ENCODE peak calls at places on chromosomes 6 and 20, in five cellular contexts. L, V, G, E and I are unnamed samples.

GRCh38 chr20:56626367-56627121 is 2.6 kb upstream of the TFAP2C start:
- DNase-seq in G (peak), V (no peak), E (no peak), L (peak), I (no peak)

GRCh38 chr6:136749359-136749758 is 42.9 kb downstream of the MAP3K5 start:
- DNase-seq in E (no peak), L (no peak), G (no peak), V (no peak), I (no peak)

GRCh38 chr6:153976921-153977693 is 61.9 kb upstream of the OPRM1 start:
- DNase-seq in V (peak), E (no peak), L (no peak), G (no peak), I (no peak)

GRCh38 chr6:10248378-10248843 is 166.5 kb downstream of the TFAP2A start:
- DNase-seq in V (no peak), L (no peak), E (no peak), G (no peak), I (no peak)

GRCh38 chr20:24584538-24585356 is 115.3 kb downstream of the SYNDIG1 start:
- DNase-seq in E (no peak), V (peak), G (no peak), L (no peak), I (no peak)

GRCh38 chr6:169702640-169703246 is 817 bp downstream of the C6orf120 start:
- DNase-seq in G (peak), E (no peak), V (no peak), L (peak), I (peak)

GRCh38 chr20:11437611-11438380 is 479.9 kb upstream of the BTBD3 start:
- DNase-seq in V (no peak), E (no peak), G (no peak), L (no peak), I (no peak)

GRCh38 chr6:81689580-81689979 is 62.9 kb downstream of the TENT5A start:
- DNase-seq in L (no peak), V (no peak), G (no peak), E (no peak), I (no peak)

GRCh38 chr20:3423126-3423525 is 15.7 kb upstream of the DNAAF9 start:
- DNase-seq in V (no peak), G (no peak), L (no peak), E (no peak), I (no peak)

GRCh38 chr6:39688494-39688893 is 36.7 kb downstream of the KIF6 start:
- DNase-seq in V (peak), E (no peak), L (no peak), G (no peak), I (no peak)

GRCh38 chr6:118963003-118963402 is 28.0 kb upstream of the MCM9 start:
- DNase-seq in V (peak), E (no peak), L (no peak), G (no peak), I (no peak)

GRCh38 chr6:168756009-168756634 is 315.1 kb downstream of the SMOC2 start:
- DNase-seq in V (no peak), E (no peak), L (no peak), G (no peak), I (no peak)

GRCh38 chr6:131135244-131136020 is at the start of gene AKAP7:
- DNase-seq in L (peak), G (peak), V (peak), E (peak), I (peak)

GRCh38 chr6:3381233-3382065 is 75.4 kb downstream of the SLC22A23 start:
- DNase-seq in L (no peak), V (no peak), E (no peak), G (no peak), I (no peak)

GRCh38 chr20:3710703-3711417 is 1.5 kb downstream of the SIGLEC1 start:
- DNase-seq in L (peak), E (peak), G (peak), V (peak), I (peak)

GRCh38 chr6:165272585-165272984 is 36.8 kb downstream of the C6orf118 start:
- DNase-seq in V (no peak), G (no peak), E (no peak), L (no peak), I (no peak)

GRCh38 chr6:148835920-148836441 is 89.2 kb downstream of the UST start:
- DNase-seq in V (peak), L (no peak), E (peak), G (no peak), I (no peak)

GRCh38 chr6:144953552-144954240 is 668.6 kb downstream of the UTRN start:
- DNase-seq in E (no peak), G (no peak), L (no peak), V (no peak), I (no peak)
- TF ChIP-seq CTCF in E (no peak), G (no peak), L (no peak), V (no peak), I (no peak)

DNA sequence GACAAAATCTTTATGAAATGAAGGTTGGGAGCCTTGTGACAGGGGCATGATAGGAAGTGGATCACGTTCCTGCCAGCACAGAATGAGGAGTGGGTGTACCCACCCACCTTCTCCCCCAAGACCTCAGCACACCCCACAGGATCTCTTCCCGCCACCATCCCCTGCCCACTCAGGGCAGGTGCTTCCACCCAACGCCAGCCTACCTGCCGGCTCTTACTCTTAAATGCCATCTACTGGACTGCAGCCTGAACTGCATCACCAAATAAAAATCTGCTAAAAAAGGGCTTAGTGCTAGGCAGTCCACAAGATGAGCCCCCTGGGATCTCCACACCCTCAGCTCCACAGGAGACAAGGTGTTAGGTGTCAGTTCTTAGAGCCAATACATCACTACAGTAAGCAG is 20.6 kb downstream of the DTNBP1 start:
- DNase-seq in E (no peak), V (no peak), G (no peak), L (no peak), I (no peak)
- TF ChIP-seq CTCF in E (peak), V (peak), G (peak), L (peak), I (peak)

GRCh38 chr20:31681769-31682168 is 40.9 kb downstream of the BCL2L1 start:
- DNase-seq in E (no peak), L (no peak), G (no peak), V (no peak), I (no peak)
- TF ChIP-seq CTCF in E (no peak), L (no peak), G (no peak), V (no peak), I (no peak)

GRCh38 chr6:44075137-44076015 is 51.9 kb downstream of the MRPL14 start:
- DNase-seq in L (no peak), V (no peak), G (no peak), E (no peak), I (no peak)
- TF ChIP-seq CTCF in L (no peak), V (no peak), G (no peak), E (no peak), I (no peak)

DNA sequence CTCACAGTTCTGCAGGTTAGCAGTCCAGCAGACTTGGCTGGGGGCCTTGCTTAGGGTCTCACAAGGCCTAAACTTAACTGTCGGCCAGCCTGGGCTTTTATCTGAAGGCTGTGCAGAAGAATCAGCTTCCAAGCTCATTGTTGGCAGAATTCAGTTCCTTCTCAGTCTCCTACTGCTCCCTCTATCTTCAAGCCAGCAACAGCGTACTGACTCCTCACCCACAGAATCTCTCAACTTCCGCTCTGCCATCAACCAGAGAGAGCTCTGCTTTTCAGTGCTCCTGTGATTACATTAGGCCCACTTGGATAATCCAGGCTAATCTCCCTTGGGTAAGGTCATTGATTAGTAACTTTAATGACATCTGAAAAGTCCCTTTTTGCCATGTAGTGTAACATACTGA is 30.2 kb upstream of the NHSL1 start:
- DNase-seq in G (no peak), L (no peak), E (no peak), V (no peak), I (no peak)
- TF ChIP-seq CTCF in G (no peak), L (no peak), E (no peak), V (no peak), I (no peak)

GRCh38 chr6:7725849-7726415 is at the start of gene BMP6:
- DNase-seq in G (peak), V (peak), E (peak), L (peak), I (peak)
- TF ChIP-seq CTCF in G (no peak), V (no peak), E (no peak), L (no peak), I (no peak)

GRCh38 chr20:63244468-63244867 is 8.8 kb downstream of the BIRC7 start:
- DNase-seq in L (no peak), G (no peak), E (no peak), V (no peak), I (no peak)

GRCh38 chr20:63247678-63248228 is 6.5 kb downstream of the NKAIN4 start:
- DNase-seq in G (no peak), E (no peak), V (no peak), L (no peak), I (no peak)

GRCh38 chr20:63243604-63244247 is 8.0 kb downstream of the BIRC7 start:
- DNase-seq in V (no peak), G (no peak), L (no peak), E (no peak), I (no peak)

GRCh38 chr20:63248835-63249591 is 5.2 kb downstream of the NKAIN4 start:
- DNase-seq in E (no peak), V (no peak), L (no peak), G (no peak), I (no peak)

DNA sequence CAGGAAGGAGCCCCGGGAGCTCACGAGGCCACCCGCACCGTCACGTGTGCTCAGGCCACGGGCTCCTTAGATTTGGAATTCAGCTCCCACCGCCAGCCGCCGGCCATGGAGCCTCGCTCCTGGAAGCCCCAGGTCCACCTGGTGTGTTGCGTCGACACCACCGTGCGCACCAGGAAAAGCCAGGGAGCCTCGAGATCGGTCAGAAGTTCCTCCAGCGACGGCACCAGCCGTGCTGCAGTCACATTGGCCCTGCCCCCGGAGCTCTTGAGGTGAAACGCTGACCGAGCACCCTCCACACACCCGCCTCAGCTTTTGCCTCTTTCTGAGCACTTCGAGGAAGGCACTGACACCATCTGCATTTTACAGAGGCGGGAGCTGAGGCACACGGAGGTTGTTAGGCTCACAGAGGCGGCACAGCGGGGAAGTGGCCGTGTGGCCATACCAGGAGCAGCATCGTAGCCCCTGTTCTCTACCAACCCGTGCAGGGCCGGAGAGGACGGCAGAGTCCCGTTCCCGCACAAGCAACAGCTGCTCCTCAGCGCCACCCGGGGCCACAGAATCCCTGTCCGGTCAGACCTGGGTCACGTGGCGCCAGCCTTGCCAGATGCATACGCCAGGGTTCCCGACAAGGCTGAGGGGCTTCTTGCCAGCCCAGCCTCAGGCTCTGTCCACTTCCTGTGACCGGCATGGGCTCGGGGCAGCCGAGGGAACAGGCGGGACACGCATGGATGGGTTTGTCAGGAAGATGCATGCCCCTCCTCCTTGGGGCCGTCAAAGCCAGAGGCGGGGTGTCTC is 7.6 kb downstream of the NKAIN4 start:
- DNase-seq in E (no peak), V (no peak), L (no peak), G (peak), I (no peak)
- TF ChIP-seq CTCF in E (no peak), V (no peak), L (no peak), G (no peak), I (no peak)